ENCODE peak calls at places on chromosomes 3 and 15, in seven cellular contexts. One of them, this sample, is unnamed.

GRCh38 chr15:92902723-92903587 is 2.8 kb downstream of the CHD2 start:
- DNase-seq in CD4-positive, alpha-beta T cell: no peak
- DNase-seq in endodermal cell: no peak
- DNase-seq in astrocyte of the spinal cord: peak
- DNase-seq in B cell: peak
- DNase-seq in mucosa of gallbladder: no peak
- DNase-seq in stimulated activated CD8-positive, alpha-beta memory T cell treated with anti-CD3 and anti-CD28 coated beads, Interleukin-4, amount 100 ng/mL, for 4 hours: no peak
- DNase-seq in this sample: no peak

GRCh38 chr15:73017987-73018386 is 34.3 kb upstream of the NEO1 start:
- DNase-seq in mucosa of gallbladder: no peak
- DNase-seq in stimulated activated CD8-positive, alpha-beta memory T cell treated with anti-CD3 and anti-CD28 coated beads, Interleukin-4, amount 100 ng/mL, for 4 hours: no peak
- DNase-seq in astrocyte of the spinal cord: no peak
- DNase-seq in B cell: no peak
- DNase-seq in endodermal cell: no peak
- DNase-seq in CD4-positive, alpha-beta T cell: no peak
- DNase-seq in this sample: no peak

GRCh38 chr15:101181349-101181748 is 70.5 kb downstream of the CHSY1 start:
- DNase-seq in mucosa of gallbladder: no peak
- DNase-seq in astrocyte of the spinal cord: no peak
- DNase-seq in stimulated activated CD8-positive, alpha-beta memory T cell treated with anti-CD3 and anti-CD28 coated beads, Interleukin-4, amount 100 ng/mL, for 4 hours: no peak
- DNase-seq in endodermal cell: no peak
- DNase-seq in CD4-positive, alpha-beta T cell: no peak
- DNase-seq in B cell: no peak
- DNase-seq in this sample: no peak

GRCh38 chr3:22542311-22542710 is 660.8 kb upstream of the UBE2E2 start:
- DNase-seq in CD4-positive, alpha-beta T cell: no peak
- DNase-seq in astrocyte of the spinal cord: peak
- DNase-seq in mucosa of gallbladder: no peak
- DNase-seq in B cell: no peak
- DNase-seq in stimulated activated CD8-positive, alpha-beta memory T cell treated with anti-CD3 and anti-CD28 coated beads, Interleukin-4, amount 100 ng/mL, for 4 hours: no peak
- DNase-seq in endodermal cell: no peak
- DNase-seq in this sample: no peak

GRCh38 chr3:149703474-149703873 is 45.6 kb upstream of the WWTR1 start:
- DNase-seq in mucosa of gallbladder: no peak
- DNase-seq in CD4-positive, alpha-beta T cell: no peak
- DNase-seq in stimulated activated CD8-positive, alpha-beta memory T cell treated with anti-CD3 and anti-CD28 coated beads, Interleukin-4, amount 100 ng/mL, for 4 hours: no peak
- DNase-seq in endodermal cell: no peak
- DNase-seq in B cell: no peak
- DNase-seq in astrocyte of the spinal cord: no peak
- DNase-seq in this sample: no peak

GRCh38 chr3:11553436-11554235 is 90.1 kb downstream of the VGLL4 start:
- DNase-seq in CD4-positive, alpha-beta T cell: no peak
- DNase-seq in mucosa of gallbladder: peak
- DNase-seq in stimulated activated CD8-positive, alpha-beta memory T cell treated with anti-CD3 and anti-CD28 coated beads, Interleukin-4, amount 100 ng/mL, for 4 hours: no peak
- DNase-seq in astrocyte of the spinal cord: peak
- DNase-seq in endodermal cell: no peak
- DNase-seq in B cell: no peak
- DNase-seq in this sample: no peak

GRCh38 chr3:113758389-113759029 is 11.7 kb downstream of the ATP6V1A start:
- DNase-seq in astrocyte of the spinal cord: peak
- DNase-seq in CD4-positive, alpha-beta T cell: no peak
- DNase-seq in mucosa of gallbladder: no peak
- DNase-seq in stimulated activated CD8-positive, alpha-beta memory T cell treated with anti-CD3 and anti-CD28 coated beads, Interleukin-4, amount 100 ng/mL, for 4 hours: no peak
- DNase-seq in B cell: no peak
- DNase-seq in endodermal cell: no peak
- DNase-seq in this sample: no peak

GRCh38 chr3:129233538-129233937 is 15.9 kb upstream of the COPG1 start:
- DNase-seq in CD4-positive, alpha-beta T cell: no peak
- DNase-seq in endodermal cell: no peak
- DNase-seq in astrocyte of the spinal cord: no peak
- DNase-seq in B cell: peak
- DNase-seq in mucosa of gallbladder: peak
- DNase-seq in stimulated activated CD8-positive, alpha-beta memory T cell treated with anti-CD3 and anti-CD28 coated beads, Interleukin-4, amount 100 ng/mL, for 4 hours: no peak
- DNase-seq in this sample: peak

GRCh38 chr3:194396897-194397756 is 1.9 kb downstream of the GP5 start:
- DNase-seq in mucosa of gallbladder: no peak
- DNase-seq in endodermal cell: peak
- DNase-seq in astrocyte of the spinal cord: peak
- DNase-seq in B cell: peak
- DNase-seq in stimulated activated CD8-positive, alpha-beta memory T cell treated with anti-CD3 and anti-CD28 coated beads, Interleukin-4, amount 100 ng/mL, for 4 hours: no peak
- DNase-seq in CD4-positive, alpha-beta T cell: peak
- DNase-seq in this sample: peak

This sample was measured in activated CD8-positive, alpha-beta T cell treated with anti-CD3 and anti-CD28 coated beads, Interleukin-2, amount 10 ng/mL, durations not matched to agents 7 days and 5 days.